ENCODE peak calls at places on chromosomes 5 and 9, in seven cellular contexts. K, W, I, J, D, U and Q are unnamed samples.

GRCh38 chr5:113371788-113372196 is 63.0 kb downstream of the TSSK1B start:
- DNase-seq in J (no peak), K (no peak), D (no peak), U (no peak), W (no peak), I (no peak), Q (no peak)

GRCh38 chr9:21802418-21803000 is at the start of gene MTAP:
- DNase-seq in I (peak), J (peak), U (peak), D (no peak), W (peak), K (peak), Q (peak)

GRCh38 chr9:123795336-123795735 is 134.6 kb downstream of the DENND1A start:
- DNase-seq in I (no peak), U (no peak), K (no peak), W (no peak), D (no peak), J (no peak), Q (no peak)

GRCh38 chr9:107734231-107735014 is 244.9 kb upstream of the KLF4 start:
- DNase-seq in W (no peak), D (peak), I (no peak), U (no peak), K (no peak), J (no peak), Q (no peak)

GRCh38 chr9:91811024-91811909 is 138.8 kb downstream of the ROR2 start:
- DNase-seq in U (no peak), D (no peak), K (no peak), J (peak), W (no peak), I (no peak), Q (no peak)

GRCh38 chr9:128055222-128056040 is 11.7 kb downstream of the NAIF1 start:
- DNase-seq in U (no peak), J (no peak), D (no peak), W (no peak), I (no peak), K (no peak), Q (no peak)

GRCh38 chr9:136855461-136856077 is 3.4 kb downstream of the MAMDC4 start:
- DNase-seq in W (no peak), J (no peak), K (no peak), I (no peak), D (no peak), U (no peak), Q (no peak)

GRCh38 chr5:172491481-172491880 is 37.2 kb upstream of the SH3PXD2B start:
- DNase-seq in K (no peak), U (no peak), I (no peak), J (no peak), W (no peak), D (no peak), Q (no peak)

GRCh38 chr5:366541-367357 is 45.2 kb downstream of the AHRR start:
- DNase-seq in W (no peak), I (no peak), D (no peak), U (no peak), K (no peak), J (no peak), Q (no peak)

GRCh38 chr5:55231476-55232193 is 1.8 kb downstream of the CCNO start:
- DNase-seq in D (no peak), J (peak), I (no peak), W (no peak), K (no peak), U (no peak), Q (no peak)

DNA sequence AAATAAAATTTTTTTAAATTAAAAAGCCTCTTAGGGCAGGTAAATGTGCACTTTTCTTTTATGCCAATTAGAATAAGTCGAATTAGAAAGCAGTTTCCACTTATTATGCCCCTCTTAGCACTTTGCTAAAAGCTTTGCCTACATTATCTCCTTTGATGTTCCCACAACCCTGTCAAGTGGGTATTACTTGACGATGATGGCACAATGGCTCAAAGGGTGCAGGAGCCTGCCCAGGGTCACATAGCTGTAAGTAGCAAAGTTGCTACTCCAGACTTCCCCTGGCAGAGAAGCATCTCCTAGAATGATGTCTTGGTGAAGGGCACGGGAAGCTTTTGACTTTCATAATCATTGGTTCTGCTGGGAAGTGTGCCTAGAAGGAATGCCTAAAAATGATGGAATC is 18.4 kb upstream of the IQGAP2 start:
- DNase-seq in K (no peak), W (no peak), U (no peak), I (no peak), D (no peak), J (no peak), Q (no peak)
- TF ChIP-seq JUND in K (no peak), W (no peak), U (no peak), I (no peak), D (no peak), J (no peak), Q (no peak)

GRCh38 chr5:179998485-179998884 is 73.1 kb downstream of the RNF130 start:
- DNase-seq in D (no peak), U (no peak), W (no peak), I (no peak), K (no peak), J (no peak), Q (no peak)
- TF ChIP-seq JUND in D (no peak), U (no peak), W (no peak), I (no peak), K (no peak), J (no peak), Q (no peak)

GRCh38 chr9:115195889-115196288 is 77.9 kb upstream of the TNC start:
- DNase-seq in K (no peak), U (no peak), J (no peak), D (no peak), I (no peak), W (no peak), Q (no peak)
- TF ChIP-seq JUND in K (no peak), U (no peak), J (no peak), D (no peak), I (no peak), W (no peak), Q (no peak)

GRCh38 chr9:70257512-70257911 is 1.3 kb upstream of the SMC5 start:
- DNase-seq in U (no peak), K (no peak), I (no peak), D (peak), J (no peak), W (no peak), Q (no peak)
- TF ChIP-seq JUND in U (no peak), K (no peak), I (no peak), D (no peak), J (no peak), W (no peak), Q (no peak)

DNA sequence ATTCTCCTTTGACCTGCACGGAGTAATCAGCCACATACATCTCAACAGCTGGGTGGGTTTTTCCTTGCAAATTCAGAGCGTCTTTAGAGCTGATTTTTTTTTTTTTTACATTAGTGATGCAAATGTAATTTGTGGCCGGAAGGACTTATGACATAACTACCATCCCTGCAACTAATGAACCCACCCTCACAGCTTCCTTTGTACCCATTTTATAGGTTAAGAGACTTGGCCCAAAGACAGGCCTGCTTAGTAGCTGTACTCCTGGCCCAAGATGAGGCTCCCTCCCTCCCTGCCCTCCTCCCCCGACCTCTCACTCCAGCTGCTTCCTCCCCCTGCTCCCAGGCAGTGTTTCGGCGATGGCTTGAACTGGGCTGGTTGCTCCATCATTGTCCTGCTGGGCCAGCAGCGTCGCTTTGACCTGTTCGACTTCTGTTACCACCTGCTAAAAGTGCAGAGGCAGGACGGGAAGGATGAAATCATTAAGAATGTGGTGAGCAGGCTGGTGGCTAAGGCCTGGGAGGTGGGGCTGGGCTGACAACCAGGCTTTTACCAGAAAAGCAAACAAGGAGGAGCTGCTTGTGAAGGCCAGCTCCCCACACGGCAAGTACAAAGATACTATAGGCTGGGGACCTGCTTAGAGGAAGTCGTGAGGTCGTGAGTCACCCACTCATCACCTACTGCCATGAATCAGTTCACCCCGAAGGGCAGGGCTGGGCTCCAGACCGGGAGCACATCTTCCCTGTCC is 69.7 kb upstream of the NIPAL4 start:
- DNase-seq in K (no peak), U (peak), I (no peak), D (peak), W (peak), J (no peak), Q (no peak)
- TF ChIP-seq JUND in K (no peak), U (no peak), I (no peak), D (peak), W (peak), J (peak), Q (no peak)

DNA sequence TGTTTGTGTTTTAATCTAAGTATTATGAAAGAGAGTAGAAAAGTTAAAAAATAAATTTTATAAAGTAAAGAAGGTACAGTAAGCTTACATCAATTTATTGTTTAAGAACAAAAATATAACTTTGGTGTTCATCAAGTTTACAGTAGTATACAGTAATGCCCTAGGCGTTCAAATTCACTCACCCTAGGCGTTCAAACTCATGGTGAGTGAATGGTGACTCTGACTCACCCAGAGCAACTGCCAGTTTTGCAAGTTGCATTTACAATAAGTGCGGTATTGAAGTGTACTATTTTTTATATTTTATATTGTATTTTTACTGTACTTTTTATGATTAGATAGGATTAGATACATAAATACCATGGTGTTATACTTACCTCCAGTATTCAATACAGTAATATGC is 421.3 kb downstream of the CDH12 start:
- DNase-seq in D (no peak), K (no peak), I (no peak), U (no peak), W (no peak), J (no peak), Q (no peak)
- TF ChIP-seq JUND in D (no peak), K (no peak), I (no peak), U (no peak), W (no peak), J (no peak), Q (no peak)

GRCh38 chr9:113587471-113588031 is 124.0 kb downstream of the RGS3 start:
- DNase-seq in W (no peak), J (peak), I (no peak), K (no peak), U (no peak), D (peak), Q (no peak)
- TF ChIP-seq JUND in W (no peak), J (no peak), I (no peak), K (no peak), U (no peak), D (no peak), Q (no peak)

GRCh38 chr5:63094730-63095129 is 516.1 kb downstream of the LRRC70 start:
- DNase-seq in W (no peak), I (no peak), U (no peak), D (no peak), J (no peak), K (no peak), Q (no peak)
- TF ChIP-seq JUND in W (no peak), I (no peak), U (no peak), D (no peak), J (no peak), K (no peak), Q (no peak)

GRCh38 chr5:168329302-168329701 is 37.9 kb downstream of the WWC1 start:
- DNase-seq in W (no peak), I (no peak), K (no peak), U (peak), D (no peak), J (no peak), Q (no peak)

GRCh38 chr5:168327019-168327421 is 35.6 kb downstream of the WWC1 start:
- DNase-seq in D (no peak), W (no peak), J (no peak), U (no peak), I (no peak), K (no peak), Q (no peak)

GRCh38 chr5:168327451-168327850 is 36.0 kb downstream of the WWC1 start:
- DNase-seq in K (no peak), U (no peak), J (no peak), D (no peak), W (no peak), I (no peak), Q (no peak)

GRCh38 chr5:168328804-168329203 is 37.4 kb downstream of the WWC1 start:
- DNase-seq in J (no peak), W (no peak), I (peak), U (peak), K (no peak), D (peak), Q (no peak)

GRCh38 chr5:168327994-168328393 is 36.5 kb downstream of the WWC1 start:
- DNase-seq in W (no peak), K (no peak), D (no peak), I (no peak), J (no peak), U (no peak), Q (no peak)
- TF ChIP-seq JUND in W (no peak), K (no peak), D (no peak), I (no peak), J (no peak), U (no peak), Q (no peak)